ENCODE peak calls at places on chromosomes 5 and 9, in six cellular contexts. I is dorsolateral prefrontal cortex, V is AG04450, D is GM06990, A is tibial artery, W is colonic mucosa. G is an unnamed sample.

GRCh38 chr9:123482295-123482970 is 126.4 kb downstream of the CRB2 start:
- DNase-seq in D (no peak), W (peak), V (no peak), A (no peak), I (no peak), G (no peak)

GRCh38 chr5:119742311-119742710 is 113.0 kb downstream of the FAM170A start:
- DNase-seq in I (no peak), D (no peak), A (no peak), W (no peak), V (no peak), G (no peak)

GRCh38 chr9:111449705-111450104 is 34.5 kb downstream of the ECPAS start:
- DNase-seq in D (no peak), V (no peak), W (no peak), I (no peak), A (no peak), G (no peak)

GRCh38 chr9:129139233-129139992 is 28.2 kb downstream of the PTPA start:
- DNase-seq in V (peak), D (peak), W (peak), I (peak), A (peak), G (no peak)

GRCh38 chr9:8555767-8556500 is 756.4 kb upstream of the DMAC1 start:
- DNase-seq in W (no peak), I (no peak), A (no peak), V (no peak), D (no peak), G (peak)

GRCh38 chr5:82538339-82539034 is 260.3 kb upstream of the RPS23 start:
- DNase-seq in D (no peak), I (no peak), W (no peak), A (no peak), V (no peak), G (no peak)

GRCh38 chr9:71504636-71505035 is 263.7 kb downstream of the CEMIP2 start:
- DNase-seq in W (no peak), A (no peak), I (no peak), V (no peak), D (no peak), G (no peak)

GRCh38 chr5:171744882-171745281 is 40.7 kb upstream of the SMIM23 start:
- DNase-seq in W (no peak), V (no peak), D (no peak), I (no peak), A (no peak), G (no peak)

GRCh38 chr5:119327018-119327417 is 28.8 kb upstream of the TNFAIP8 start:
- DNase-seq in I (peak), D (no peak), A (no peak), W (no peak), V (no peak), G (no peak)

GRCh38 chr9:98330831-98331230 is 75.4 kb upstream of the TBC1D2 start:
- DNase-seq in A (no peak), I (no peak), V (peak), W (no peak), D (no peak), G (no peak)

GRCh38 chr5:115336964-115337363 is 40.5 kb upstream of the CCDC112 start:
- DNase-seq in V (no peak), A (no peak), I (no peak), W (no peak), D (no peak), G (no peak)

GRCh38 chr9:90124961-90125360 is 517.7 kb downstream of the DIRAS2 start:
- DNase-seq in D (no peak), I (no peak), W (no peak), A (no peak), V (no peak), G (no peak)

GRCh38 chr5:60402161-60402785 is 297.7 kb downstream of the DEPDC1B start:
- DNase-seq in A (no peak), W (no peak), I (no peak), D (no peak), V (no peak), G (no peak)

DNA sequence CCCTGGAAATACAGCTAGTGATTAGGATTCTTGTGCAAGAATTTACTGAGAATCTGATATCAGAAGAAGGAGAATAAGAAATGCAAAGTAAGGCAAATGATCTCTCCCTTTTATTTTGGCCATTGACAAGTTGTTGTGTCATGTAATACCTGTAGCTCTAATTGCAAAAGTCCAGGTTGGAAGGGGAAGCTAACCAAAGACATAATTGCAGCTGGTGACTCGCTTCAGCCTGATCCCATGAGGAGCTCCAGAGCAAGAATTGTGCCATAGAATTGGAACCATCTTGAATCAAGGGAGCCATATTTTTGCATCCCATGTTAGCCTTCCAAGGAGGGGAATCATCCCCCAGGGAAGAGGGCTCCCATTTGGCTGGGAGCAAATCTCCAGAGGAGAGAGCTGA is 149.6 kb upstream of the MOCS2 start:
- DNase-seq in V (no peak), A (no peak), D (no peak), I (no peak), W (no peak), G (no peak)
- TF ChIP-seq CTCF in V (no peak), A (no peak), D (no peak), I (no peak), W (no peak), G (no peak)

GRCh38 chr5:163735069-163735468 is 229.7 kb downstream of the MAT2B start:
- DNase-seq in A (no peak), V (no peak), I (no peak), W (no peak), D (no peak), G (no peak)
- H3K4me3 ChIP-seq in A (no peak), V (no peak), I (no peak), W (no peak), D (no peak), G (no peak)

DNA sequence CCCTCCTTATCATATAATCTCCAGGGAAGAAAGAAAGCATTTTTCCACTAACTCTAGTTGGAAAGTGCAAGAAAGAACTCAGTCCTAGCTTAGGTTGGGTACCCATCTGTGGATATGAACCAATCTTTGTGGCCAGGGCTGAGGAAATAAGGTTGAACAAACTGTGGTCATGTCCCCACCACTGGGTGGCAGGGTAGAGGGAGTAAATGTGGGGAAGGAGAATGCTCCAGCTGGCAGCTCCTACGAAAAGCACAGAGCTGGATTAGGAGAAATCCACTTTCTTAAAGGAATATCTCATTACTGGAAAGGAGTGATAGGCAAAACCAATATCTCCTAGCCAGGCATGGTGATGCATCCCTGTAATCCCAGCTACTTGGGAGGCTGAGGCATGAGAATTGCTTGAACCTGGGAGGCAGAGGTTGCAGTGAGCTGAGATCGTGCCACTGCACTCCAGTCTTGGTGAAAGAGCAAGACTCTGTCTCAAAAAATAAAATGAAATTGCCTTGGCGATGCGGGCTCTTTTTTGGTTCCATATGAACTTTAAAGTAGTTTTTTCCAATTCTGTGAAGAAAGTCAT is 175.1 kb downstream of the CCDC192 start:
- DNase-seq in I (no peak), W (peak), A (no peak), V (no peak), D (no peak), G (no peak)
- TF ChIP-seq CTCF in I (peak), W (no peak), A (no peak), V (peak), D (peak), G (peak)

DNA sequence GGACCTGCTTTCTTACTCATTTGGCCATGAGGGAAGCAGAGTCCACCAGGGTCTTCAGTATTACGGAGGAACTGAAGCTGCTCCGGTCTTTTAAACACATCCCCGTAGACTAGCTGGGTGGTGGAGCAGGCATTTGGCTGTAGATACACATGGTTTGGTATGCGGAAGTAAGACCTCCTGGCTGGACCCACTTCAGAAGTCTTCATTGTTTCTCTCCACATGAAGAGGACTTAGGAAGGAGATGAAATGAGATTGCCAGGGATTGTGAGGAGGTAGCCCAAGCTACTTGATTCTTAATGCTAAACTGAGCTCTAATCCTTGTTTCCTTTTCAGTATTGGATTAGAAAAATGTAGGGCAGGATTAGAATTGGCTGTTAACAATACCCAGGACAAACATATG is 32.9 kb downstream of the STXBP1 start:
- DNase-seq in I (no peak), A (no peak), D (no peak), V (no peak), W (no peak), G (no peak)
- H3K4me3 ChIP-seq in I (no peak), A (no peak), D (no peak), V (no peak), W (no peak), G (no peak)

G was measured in retinal pigment epithelial cell.